ENCODE peak calls at places on chromosomes 5 and 9, in seven cellular contexts. One of them, this sample, is unnamed. For H3K27me3 and H3K36me3, the result is how much of the 10 kb centered on the place peaks cover.

GRCh38 chr9:135273077-135273476 is 185.6 kb downstream of the OLFM1 start:
- DNase-seq in stomach: no peak
- DNase-seq in CD8-positive, alpha-beta T cell: no peak
- DNase-seq in sigmoid colon: no peak
- DNase-seq in BE2C: no peak
- DNase-seq in cardiac muscle cell: no peak
- DNase-seq in suprapubic skin: no peak
- DNase-seq in this sample: no peak

GRCh38 chr9:17795708-17796107 is 216.8 kb downstream of the SH3GL2 start:
- DNase-seq in stomach: no peak
- DNase-seq in CD8-positive, alpha-beta T cell: no peak
- DNase-seq in sigmoid colon: no peak
- DNase-seq in BE2C: no peak
- DNase-seq in cardiac muscle cell: no peak
- DNase-seq in suprapubic skin: no peak
- DNase-seq in this sample: no peak

GRCh38 chr9:137240321-137240840 is 706 bp upstream of the TUBB4B start:
- DNase-seq in stomach: peak
- DNase-seq in CD8-positive, alpha-beta T cell: peak
- DNase-seq in sigmoid colon: peak
- DNase-seq in BE2C: peak
- DNase-seq in cardiac muscle cell: peak
- DNase-seq in suprapubic skin: peak
- DNase-seq in this sample: no peak

GRCh38 chr9:94139672-94140417 is 55.6 kb downstream of the PTPDC1 start:
- DNase-seq in stomach: peak
- DNase-seq in CD8-positive, alpha-beta T cell: no peak
- DNase-seq in sigmoid colon: peak
- DNase-seq in BE2C: peak
- DNase-seq in cardiac muscle cell: peak
- DNase-seq in suprapubic skin: peak
- DNase-seq in this sample: peak

GRCh38 chr9:113393281-113393680 is 7.8 kb downstream of the ALAD start:
- DNase-seq in stomach: no peak
- DNase-seq in CD8-positive, alpha-beta T cell: no peak
- DNase-seq in sigmoid colon: peak
- DNase-seq in BE2C: no peak
- DNase-seq in cardiac muscle cell: no peak
- DNase-seq in suprapubic skin: no peak
- DNase-seq in this sample: no peak

GRCh38 chr9:136831002-136831719 is 11.1 kb upstream of the AJM1 start:
- DNase-seq in stomach: no peak
- DNase-seq in CD8-positive, alpha-beta T cell: no peak
- DNase-seq in sigmoid colon: no peak
- DNase-seq in BE2C: peak
- DNase-seq in cardiac muscle cell: no peak
- DNase-seq in suprapubic skin: no peak
- DNase-seq in this sample: no peak

GRCh38 chr5:12237837-12238575 is 333.8 kb upstream of the CTNND2 start:
- DNase-seq in stomach: no peak
- DNase-seq in CD8-positive, alpha-beta T cell: no peak
- DNase-seq in sigmoid colon: no peak
- DNase-seq in BE2C: no peak
- DNase-seq in cardiac muscle cell: no peak
- DNase-seq in suprapubic skin: no peak
- DNase-seq in this sample: no peak

GRCh38 chr5:115718853-115719252 is 93.0 kb upstream of the TMED7 start:
- DNase-seq in stomach: no peak
- DNase-seq in CD8-positive, alpha-beta T cell: no peak
- DNase-seq in sigmoid colon: no peak
- DNase-seq in BE2C: no peak
- DNase-seq in cardiac muscle cell: no peak
- DNase-seq in suprapubic skin: no peak
- DNase-seq in this sample: no peak

GRCh38 chr5:143315214-143315613 is 88.3 kb downstream of the NR3C1 start:
- DNase-seq in stomach: no peak
- DNase-seq in CD8-positive, alpha-beta T cell: no peak
- DNase-seq in sigmoid colon: no peak
- DNase-seq in BE2C: no peak
- DNase-seq in cardiac muscle cell: no peak
- DNase-seq in suprapubic skin: no peak
- DNase-seq in this sample: no peak

GRCh38 chr5:165149439-165149838 is 1644.0 kb downstream of the MAT2B start:
- DNase-seq in stomach: no peak
- DNase-seq in CD8-positive, alpha-beta T cell: no peak
- DNase-seq in sigmoid colon: no peak
- DNase-seq in BE2C: no peak
- DNase-seq in cardiac muscle cell: no peak
- DNase-seq in suprapubic skin: no peak
- DNase-seq in this sample: no peak

GRCh38 chr9:131575121-131575640 is 29.9 kb downstream of the PRRT1B start:
- DNase-seq in stomach: no peak
- DNase-seq in CD8-positive, alpha-beta T cell: no peak
- DNase-seq in sigmoid colon: no peak
- DNase-seq in BE2C: no peak
- DNase-seq in cardiac muscle cell: no peak
- DNase-seq in suprapubic skin: no peak
- DNase-seq in this sample: no peak

GRCh38 chr9:131578016-131578415 is 32.7 kb downstream of the PRRT1B start:
- DNase-seq in stomach: no peak
- DNase-seq in CD8-positive, alpha-beta T cell: no peak
- DNase-seq in sigmoid colon: no peak
- DNase-seq in BE2C: no peak
- DNase-seq in cardiac muscle cell: no peak
- DNase-seq in suprapubic skin: no peak
- DNase-seq in this sample: no peak

GRCh38 chr9:131575946-131576853 is 30.9 kb downstream of the PRRT1B start:
- DNase-seq in stomach: no peak
- DNase-seq in CD8-positive, alpha-beta T cell: no peak
- DNase-seq in sigmoid colon: no peak
- DNase-seq in BE2C: no peak
- DNase-seq in cardiac muscle cell: no peak
- DNase-seq in suprapubic skin: no peak
- DNase-seq in this sample: no peak

GRCh38 chr9:131578778-131579504 is 33.6 kb downstream of the PRRT1B start:
- DNase-seq in stomach: no peak
- DNase-seq in CD8-positive, alpha-beta T cell: peak
- DNase-seq in sigmoid colon: peak
- DNase-seq in BE2C: no peak
- DNase-seq in cardiac muscle cell: no peak
- DNase-seq in suprapubic skin: no peak
- DNase-seq in this sample: no peak

DNA sequence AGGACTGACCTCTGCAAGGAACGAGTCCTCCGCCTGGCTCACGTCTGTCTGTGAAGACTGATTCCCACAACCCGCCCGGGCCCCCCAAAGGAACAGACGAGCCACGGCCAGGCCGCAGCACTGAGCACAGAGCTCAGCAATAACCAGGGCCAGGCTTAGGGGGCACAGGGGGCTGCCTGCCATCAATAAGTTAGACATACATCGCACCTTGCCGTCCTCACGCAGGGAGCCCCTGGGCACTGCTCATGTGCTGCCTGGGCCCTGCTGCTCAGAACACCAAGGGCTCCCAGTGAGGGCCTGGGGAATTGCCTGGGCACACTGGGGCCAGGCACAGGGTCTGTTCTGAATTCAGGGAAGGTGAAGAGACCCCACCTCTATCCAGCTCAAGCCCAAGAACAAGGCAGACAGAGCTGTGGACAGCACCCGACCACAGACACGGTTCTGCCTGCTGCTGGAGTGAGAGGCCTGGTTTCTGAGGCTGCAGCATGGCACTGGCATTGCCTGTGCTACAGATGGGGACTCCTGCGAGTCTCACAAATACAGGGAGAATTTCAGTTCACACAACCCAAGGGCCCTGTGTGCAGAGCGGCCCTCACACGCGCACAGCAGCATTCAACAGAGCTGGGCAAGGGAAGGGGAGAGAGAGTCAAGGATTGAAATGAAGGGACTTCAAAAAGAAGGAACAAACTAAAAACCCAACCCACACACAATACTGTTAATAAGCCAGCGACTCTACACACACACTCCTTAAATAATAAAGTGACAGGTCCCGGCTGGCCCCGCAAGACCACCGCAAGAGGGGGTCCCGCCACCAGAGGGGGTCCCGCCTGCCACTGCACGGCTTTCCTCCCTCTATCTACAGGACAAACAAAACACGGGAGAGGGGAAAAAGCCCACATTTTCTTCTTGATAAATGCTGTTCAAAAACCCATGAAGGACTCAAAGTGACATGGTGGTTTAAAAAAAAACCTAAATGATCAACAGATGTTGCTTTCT is 32.0 kb downstream of the PRRT1B start:
- DNase-seq in stomach: no peak
- DNase-seq in CD8-positive, alpha-beta T cell: no peak
- DNase-seq in sigmoid colon: no peak
- DNase-seq in BE2C: no peak
- DNase-seq in cardiac muscle cell: no peak
- DNase-seq in suprapubic skin: no peak
- DNase-seq in this sample: no peak
- TF ChIP-seq CTCF in stomach: no peak
- TF ChIP-seq CTCF in CD8-positive, alpha-beta T cell: no peak
- TF ChIP-seq CTCF in sigmoid colon: no peak
- TF ChIP-seq CTCF in BE2C: no peak
- TF ChIP-seq CTCF in cardiac muscle cell: no peak
- TF ChIP-seq CTCF in suprapubic skin: no peak
- TF ChIP-seq CTCF in this sample: no peak

GRCh38 chr9:37054513-37054776 is 20.4 kb upstream of the PAX5 start:
- DNase-seq in stomach: no peak
- DNase-seq in CD8-positive, alpha-beta T cell: no peak
- DNase-seq in sigmoid colon: no peak
- DNase-seq in BE2C: no peak
- DNase-seq in cardiac muscle cell: no peak
- DNase-seq in suprapubic skin: no peak
- DNase-seq in this sample: no peak
- H3K27me3 ChIP-seq in stomach: under half
- H3K27me3 ChIP-seq in CD8-positive, alpha-beta T cell: under half
- H3K27me3 ChIP-seq in sigmoid colon: under half
- H3K27me3 ChIP-seq in BE2C: under half
- H3K27me3 ChIP-seq in cardiac muscle cell: half or more
- H3K27me3 ChIP-seq in suprapubic skin: half or more
- H3K27me3 ChIP-seq in this sample: under half

DNA sequence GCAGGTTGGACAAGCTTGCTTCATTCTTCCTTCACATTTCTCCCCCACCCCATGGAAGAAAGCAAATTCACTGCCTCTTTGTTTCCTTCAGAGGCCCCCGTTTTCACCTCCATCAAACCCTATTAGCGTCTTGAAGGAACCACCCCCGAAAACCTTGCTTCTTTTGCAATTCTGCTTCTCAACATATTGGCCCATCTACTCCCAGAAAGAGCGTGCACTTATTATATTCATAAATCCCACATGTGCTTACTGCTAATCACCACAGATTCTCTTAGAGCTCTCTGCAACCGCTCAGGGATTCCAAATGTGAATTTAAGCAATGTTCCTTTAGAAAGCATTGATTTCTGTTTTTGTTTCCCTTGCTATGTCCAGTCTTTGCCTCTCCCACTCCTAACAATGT is 1.1 kb downstream of the F2RL2 start:
- DNase-seq in stomach: no peak
- DNase-seq in CD8-positive, alpha-beta T cell: no peak
- DNase-seq in sigmoid colon: no peak
- DNase-seq in BE2C: no peak
- DNase-seq in cardiac muscle cell: no peak
- DNase-seq in suprapubic skin: no peak
- DNase-seq in this sample: no peak
- H3K36me3 ChIP-seq in stomach: under half
- H3K36me3 ChIP-seq in CD8-positive, alpha-beta T cell: under half
- H3K36me3 ChIP-seq in sigmoid colon: under half
- H3K36me3 ChIP-seq in BE2C: under half
- H3K36me3 ChIP-seq in cardiac muscle cell: under half
- H3K36me3 ChIP-seq in suprapubic skin: under half
- H3K36me3 ChIP-seq in this sample: under half

DNA sequence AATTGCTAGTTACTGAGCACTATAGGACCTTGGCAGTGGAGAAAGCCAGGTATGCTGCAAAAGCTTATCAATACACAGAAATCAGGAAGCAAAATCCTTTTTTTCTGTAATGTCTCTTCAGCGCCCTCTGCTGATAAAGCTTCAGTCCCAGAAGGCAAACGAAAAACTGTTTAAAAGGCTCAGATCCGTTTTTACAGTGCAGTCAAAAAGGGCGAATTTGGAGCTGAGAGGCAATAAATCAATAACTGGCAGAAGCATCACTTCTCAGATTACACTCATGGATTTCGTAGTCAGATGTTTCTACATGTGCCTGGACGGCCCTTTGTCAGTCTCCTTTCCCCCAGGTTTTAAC is 1.1 kb upstream of the MAN2A1 start:
- DNase-seq in stomach: no peak
- DNase-seq in CD8-positive, alpha-beta T cell: no peak
- DNase-seq in sigmoid colon: no peak
- DNase-seq in BE2C: peak
- DNase-seq in cardiac muscle cell: no peak
- DNase-seq in suprapubic skin: no peak
- DNase-seq in this sample: no peak
- TF ChIP-seq CTCF in stomach: no peak
- TF ChIP-seq CTCF in CD8-positive, alpha-beta T cell: peak
- TF ChIP-seq CTCF in sigmoid colon: no peak
- TF ChIP-seq CTCF in BE2C: peak
- TF ChIP-seq CTCF in cardiac muscle cell: peak
- TF ChIP-seq CTCF in suprapubic skin: no peak
- TF ChIP-seq CTCF in this sample: peak

GRCh38 chr5:176802116-176802784 is 8.1 kb upstream of the UNC5A start:
- DNase-seq in stomach: no peak
- DNase-seq in CD8-positive, alpha-beta T cell: no peak
- DNase-seq in sigmoid colon: no peak
- DNase-seq in BE2C: no peak
- DNase-seq in cardiac muscle cell: no peak
- DNase-seq in suprapubic skin: no peak
- DNase-seq in this sample: no peak
- H3K27me3 ChIP-seq in stomach: under half
- H3K27me3 ChIP-seq in CD8-positive, alpha-beta T cell: under half
- H3K27me3 ChIP-seq in sigmoid colon: under half
- H3K27me3 ChIP-seq in BE2C: under half
- H3K27me3 ChIP-seq in cardiac muscle cell: under half
- H3K27me3 ChIP-seq in suprapubic skin: half or more
- H3K27me3 ChIP-seq in this sample: under half

DNA sequence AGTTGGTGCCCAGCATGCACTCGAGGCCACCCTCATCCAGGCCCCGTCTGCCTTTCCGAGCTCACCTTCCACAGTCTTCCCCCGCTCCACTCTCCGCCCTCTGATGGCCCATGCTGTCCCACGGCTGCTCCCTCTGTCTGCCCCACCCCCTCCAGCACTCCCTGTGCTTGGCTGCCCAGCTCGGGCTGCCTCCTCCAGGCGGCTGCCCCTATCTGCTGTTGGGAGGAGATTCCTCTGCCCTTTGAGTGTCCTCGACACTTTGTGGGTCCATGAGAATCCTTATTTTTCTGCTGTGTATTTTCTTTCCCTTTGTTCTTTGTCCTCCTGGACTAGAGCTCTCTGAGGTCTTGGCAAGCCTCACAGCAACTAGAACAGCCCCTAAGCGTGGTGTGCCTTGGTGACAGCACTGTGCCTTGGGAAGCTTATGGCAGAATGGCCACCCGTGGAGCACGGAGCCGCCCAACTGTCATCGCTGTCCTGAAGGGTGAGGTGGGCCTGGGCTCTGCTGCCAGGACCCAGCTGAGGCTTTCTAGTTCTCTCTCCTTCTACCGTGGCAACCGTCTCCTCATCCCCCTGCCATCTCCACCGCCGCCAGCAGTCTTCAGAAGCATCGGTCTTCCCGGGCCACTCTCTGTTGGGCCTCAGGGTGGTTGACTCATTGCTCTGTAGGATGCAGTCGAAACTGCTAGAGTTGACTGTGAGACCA is 5.2 kb downstream of the NTMT1 start:
- DNase-seq in stomach: no peak
- DNase-seq in CD8-positive, alpha-beta T cell: no peak
- DNase-seq in sigmoid colon: no peak
- DNase-seq in BE2C: no peak
- DNase-seq in cardiac muscle cell: no peak
- DNase-seq in suprapubic skin: no peak
- DNase-seq in this sample: no peak
- H3K36me3 ChIP-seq in stomach: under half
- H3K36me3 ChIP-seq in CD8-positive, alpha-beta T cell: under half
- H3K36me3 ChIP-seq in sigmoid colon: under half
- H3K36me3 ChIP-seq in BE2C: half or more
- H3K36me3 ChIP-seq in cardiac muscle cell: under half
- H3K36me3 ChIP-seq in suprapubic skin: under half
- H3K36me3 ChIP-seq in this sample: under half